ENCODE peak calls at places on chromosomes 2 and 18, in five cellular contexts. U is GM23248, N is HepG2, A is IMR-90, B is prostate gland. J is an unnamed sample.
A peak's percentile ranks its signal among the peaks of the same experiment; 100 is the strongest.

GRCh38 chr2:43851026-43851980 is 12.5 kb downstream of the ABCG8 start:
- DNase-seq in N (no peak), U (no peak), A (no peak), B (no peak), J (no peak)

GRCh38 chr2:119487434-119488244 is 36.6 kb downstream of the SCTR start:
- DNase-seq in N (peak; percentile 90), B (no peak), A (no peak), U (no peak), J (no peak)

GRCh38 chr18:74498712-74499629 is 2.8 kb downstream of the CNDP2 start:
- DNase-seq in N (no peak), A (no peak), B (no peak), U (peak; percentile 42), J (no peak)

GRCh38 chr18:80225685-80226084 is 21.6 kb downstream of the PARD6G start:
- DNase-seq in U (no peak), A (no peak), N (no peak), B (no peak), J (no peak)

GRCh38 chr2:229869226-229869625 is 52.6 kb downstream of the TRIP12 start:
- DNase-seq in N (no peak), U (no peak), B (no peak), A (no peak), J (no peak)

GRCh38 chr2:168517801-168518200 is 61.7 kb downstream of the CERS6 start:
- DNase-seq in B (no peak), N (no peak), A (no peak), U (peak; percentile 54), J (no peak)

GRCh38 chr2:239104800-239105199 is 256.9 kb downstream of the TWIST2 start:
- DNase-seq in N (no peak), U (no peak), B (no peak), A (no peak), J (peak; percentile 73)

GRCh38 chr2:158321264-158321663 is 135.3 kb downstream of the CCDC148 start:
- DNase-seq in U (peak; percentile 23), B (peak; percentile 61), N (no peak), A (peak; percentile 45), J (no peak)

GRCh38 chr2:8515864-8516533 is 165.9 kb upstream of the ID2 start:
- DNase-seq in B (no peak), U (no peak), N (no peak), A (no peak), J (no peak)

GRCh38 chr2:43724728-43725526 is 48.7 kb upstream of the C1GALT1C1L start:
- DNase-seq in B (no peak), N (no peak), U (no peak), A (no peak), J (no peak)

GRCh38 chr2:11764920-11765319 is 18.5 kb downstream of the LPIN1 start:
- DNase-seq in A (no peak), N (no peak), U (no peak), B (no peak), J (no peak)

GRCh38 chr2:145066151-145066661 is 546.3 kb upstream of the ZEB2 start:
- DNase-seq in B (no peak), N (no peak), U (peak; percentile 44), A (peak; percentile 5), J (no peak)

GRCh38 chr2:138035597-138036217 is 71.4 kb downstream of the HNMT start:
- DNase-seq in A (no peak), U (peak; percentile 31), B (no peak), N (no peak), J (no peak)

GRCh38 chr2:217834744-217835513 is 167.9 kb downstream of the TNS1 start:
- DNase-seq in N (no peak), U (peak; percentile 59), A (peak; percentile 29), B (no peak), J (no peak)

GRCh38 chr2:86518498-86518897 is 44.7 kb downstream of the CHMP3 start:
- DNase-seq in U (peak; percentile 38), N (peak; percentile 39), A (no peak), B (no peak), J (peak; percentile 25)

GRCh38 chr2:226030369-226031077 is 631.0 kb downstream of the NYAP2 start:
- DNase-seq in A (no peak), B (no peak), U (no peak), N (peak; percentile 9), J (no peak)

GRCh38 chr18:44198296-44199284 is 482.1 kb upstream of the SETBP1 start:
- DNase-seq in U (peak; percentile 3), B (no peak), A (no peak), N (no peak), J (peak; percentile 41)

GRCh38 chr2:25265802-25266201 is 75.9 kb downstream of the DNMT3A start:
- DNase-seq in B (no peak), A (no peak), N (no peak), U (peak; percentile 9), J (peak; percentile 28)

GRCh38 chr2:25268136-25268535 is 73.6 kb downstream of the DNMT3A start:
- DNase-seq in U (no peak), A (no peak), B (no peak), N (no peak), J (no peak)

GRCh38 chr2:25265022-25265421 is 76.7 kb downstream of the DNMT3A start:
- DNase-seq in U (no peak), A (no peak), B (no peak), N (no peak), J (no peak)

GRCh38 chr2:25269234-25269633 is 72.5 kb downstream of the DNMT3A start:
- DNase-seq in N (no peak), U (no peak), B (no peak), A (no peak), J (no peak)

GRCh38 chr2:25266399-25266798 is 75.3 kb downstream of the DNMT3A start:
- DNase-seq in B (no peak), A (no peak), U (no peak), N (no peak), J (no peak)
- H3K4me3 ChIP-seq in B (no peak overlapping the region), A (no peak overlapping the region), U (no peak overlapping the region), N (no peak overlapping the region), J (no peak overlapping the region)

DNA sequence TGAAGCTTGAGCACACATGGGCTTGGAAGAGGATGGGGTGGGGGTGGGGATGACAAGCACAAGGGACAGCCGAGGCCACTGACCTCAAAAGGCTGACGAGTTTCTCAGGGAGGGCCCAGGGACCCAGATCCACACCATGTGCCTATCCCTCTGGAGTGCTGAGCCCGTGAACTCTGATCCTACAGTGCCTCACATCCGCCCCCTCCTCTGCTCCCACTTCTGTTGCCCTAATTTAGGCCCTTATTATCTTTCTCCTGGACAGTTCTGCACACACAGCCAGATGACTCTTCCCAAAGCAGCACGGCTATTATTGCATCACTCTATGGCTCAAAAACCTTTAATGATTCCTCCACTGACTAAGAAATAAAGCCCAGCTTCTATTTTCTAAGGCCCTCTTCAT is 24.8 kb downstream of the CYRIA start:
- DNase-seq in A (peak; percentile 43), U (peak; percentile 29), B (no peak), N (no peak), J (no peak)
- H3K27ac ChIP-seq in A (no peak overlapping the region), U (no peak overlapping the region), B (no peak overlapping the region), N (no peak overlapping the region), J (no peak overlapping the region)

DNA sequence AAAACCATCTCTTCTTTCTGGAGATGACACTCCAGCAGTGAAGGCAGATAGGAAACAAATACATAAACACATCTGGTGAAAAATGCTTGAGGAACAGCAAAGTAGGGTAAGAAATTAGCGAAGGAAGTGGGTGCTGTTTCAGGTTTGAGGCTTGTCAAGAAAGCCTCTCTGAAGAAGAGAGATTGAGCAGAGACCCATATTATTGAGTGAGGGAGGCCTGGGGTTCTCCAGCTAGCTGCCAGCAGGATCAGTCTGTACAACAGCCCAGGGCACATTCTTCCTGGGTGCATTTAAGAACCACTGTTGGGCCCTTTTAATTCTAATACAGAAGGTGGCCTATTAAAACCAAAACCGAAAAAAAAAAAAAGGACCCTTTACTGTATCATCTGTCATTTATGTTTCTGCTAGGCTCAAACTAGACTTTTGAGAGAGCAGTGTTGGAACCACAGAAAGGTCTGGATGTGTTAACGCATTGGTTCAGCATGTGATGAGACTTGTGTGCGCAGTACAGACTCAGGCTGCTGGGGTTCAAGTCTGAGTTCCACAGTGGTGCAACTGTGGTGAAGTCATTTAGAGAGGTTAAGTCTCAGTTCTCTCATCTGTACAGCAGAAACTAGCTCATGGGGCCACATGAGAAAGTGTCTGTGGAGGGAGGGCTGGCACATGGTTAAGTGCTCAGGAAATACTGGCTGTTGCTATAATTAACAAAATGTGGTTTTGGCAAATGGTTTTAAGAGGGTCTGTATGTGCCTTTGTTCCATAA is 28.9 kb downstream of the MGAT5 start:
- DNase-seq in N (no peak), U (no peak), B (no peak), A (no peak), J (no peak)
- H3K4me1 ChIP-seq in N (no peaks in the 10 kb centered on the region), U (no peaks in the 10 kb centered on the region), B (no peaks in the 10 kb centered on the region), A (peaks cover 2% of the 10 kb centered on the region), J (no peaks in the 10 kb centered on the region)

DNA sequence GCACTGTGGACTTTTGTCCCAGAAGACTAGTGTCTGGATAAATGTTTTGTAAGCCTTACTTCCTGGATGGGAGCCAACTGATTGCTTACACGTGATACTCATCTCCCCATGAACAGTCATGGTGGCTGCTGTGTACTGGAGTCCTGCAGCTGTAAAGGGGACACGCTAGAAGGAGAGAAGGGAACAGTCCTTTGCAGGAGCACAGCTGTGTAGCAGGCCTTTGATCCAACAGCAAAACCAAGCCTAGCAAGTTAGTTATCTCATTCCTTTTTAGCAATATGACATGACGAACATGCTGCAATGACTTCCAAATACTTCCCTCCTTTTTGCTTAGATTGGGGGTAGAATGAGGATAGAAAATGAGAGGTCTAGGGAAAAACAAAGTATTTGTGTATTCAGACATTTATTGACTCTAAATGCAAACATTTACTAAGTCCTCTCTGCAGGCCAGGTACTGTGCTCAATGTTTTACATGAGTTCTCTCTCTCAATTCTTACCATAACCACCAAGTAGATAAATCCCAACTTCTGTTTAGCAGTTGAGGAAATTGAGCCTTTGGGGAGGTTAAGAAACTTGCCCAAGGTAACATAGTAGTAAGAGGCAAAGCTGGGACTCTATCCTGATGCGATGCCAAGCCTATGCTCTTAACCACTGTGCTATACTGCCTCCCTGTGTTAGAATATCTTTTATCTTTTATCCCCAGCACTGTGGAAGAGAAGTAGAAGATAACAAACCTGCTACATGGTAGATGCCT is 55.4 kb upstream of the CD28 start:
- DNase-seq in N (peak; percentile 98), B (peak; percentile 56), U (peak; percentile 82), A (peak; percentile 54), J (peak; percentile 59)
- H3K4me3 ChIP-seq in N (peak overlapping the region; percentile 59), B (no peak overlapping the region), U (no peak overlapping the region), A (no peak overlapping the region), J (no peak overlapping the region)

GRCh38 chr2:20609995-20610357 is 40.9 kb downstream of the HS1BP3 start:
- DNase-seq in U (no peak), N (peak; percentile 39), B (no peak), A (no peak), J (no peak)
- H3K27ac ChIP-seq in U (no peak overlapping the region), N (peak overlapping the region; percentile 95), B (no peak overlapping the region), A (no peak overlapping the region), J (peak overlapping the region; percentile 93)

GRCh38 chr18:78789850-78790249 is 189.8 kb upstream of the SALL3 start:
- DNase-seq in U (no peak), A (no peak), N (no peak), B (no peak), J (peak; percentile 18)

GRCh38 chr18:78792094-78792493 is 187.5 kb upstream of the SALL3 start:
- DNase-seq in B (no peak), N (no peak), A (no peak), U (no peak), J (no peak)

GRCh38 chr18:78792736-78793135 is 186.9 kb upstream of the SALL3 start:
- DNase-seq in U (no peak), B (no peak), A (no peak), N (no peak), J (no peak)

GRCh38 chr18:78790960-78791359 is 188.7 kb upstream of the SALL3 start:
- DNase-seq in A (no peak), U (no peak), B (no peak), N (no peak), J (no peak)

GRCh38 chr18:78790511-78790910 is 189.1 kb upstream of the SALL3 start:
- DNase-seq in B (no peak), N (no peak), U (no peak), A (no peak), J (no peak)
- H3K4me1 ChIP-seq in B (no peaks in the 10 kb centered on the region), N (no peaks in the 10 kb centered on the region), U (no peaks in the 10 kb centered on the region), A (no peaks in the 10 kb centered on the region), J (no peaks in the 10 kb centered on the region)

J was measured in upper lobe of left lung.